ENCODE peak calls at places on chromosome 21, in nine cellular contexts. One of them, this sample, is unnamed.

GRCh38 chr21:26055841-26056264 is 114.7 kb downstream of the APP start:
- DNase-seq in adrenal gland: no peak
- DNase-seq in cardiac muscle cell: no peak
- DNase-seq in psoas muscle: no peak
- DNase-seq in AG04450: no peak
- DNase-seq in mammary epithelial cell: no peak
- DNase-seq in AG09309: no peak
- DNase-seq in keratinocyte: no peak
- DNase-seq in H9: no peak
- DNase-seq in this sample: no peak

GRCh38 chr21:16563795-16564194 is 834.0 kb downstream of the USP25 start:
- DNase-seq in AG04450: no peak
- DNase-seq in adrenal gland: peak; percentile 64
- DNase-seq in H9: peak; percentile 69
- DNase-seq in mammary epithelial cell: peak; percentile 12
- DNase-seq in AG09309: no peak
- DNase-seq in cardiac muscle cell: peak; percentile 62
- DNase-seq in psoas muscle: no peak
- DNase-seq in keratinocyte: no peak
- DNase-seq in this sample: no peak

GRCh38 chr21:29656504-29657227 is 283.1 kb downstream of the GRIK1 start:
- DNase-seq in mammary epithelial cell: peak; percentile 64
- DNase-seq in AG09309: peak; percentile 8
- DNase-seq in adrenal gland: no peak
- DNase-seq in H9: no peak
- DNase-seq in psoas muscle: no peak
- DNase-seq in cardiac muscle cell: peak; percentile 58
- DNase-seq in keratinocyte: peak; percentile 1
- DNase-seq in AG04450: no peak
- DNase-seq in this sample: no peak

GRCh38 chr21:29849735-29850176 is 90.0 kb downstream of the GRIK1 start:
- DNase-seq in AG09309: peak; percentile 17
- DNase-seq in mammary epithelial cell: peak; percentile 23
- DNase-seq in adrenal gland: peak; percentile 64
- DNase-seq in cardiac muscle cell: peak; percentile 73
- DNase-seq in AG04450: peak; percentile 15
- DNase-seq in psoas muscle: no peak
- DNase-seq in H9: peak; percentile 68
- DNase-seq in keratinocyte: peak; percentile 4
- DNase-seq in this sample: peak; percentile 53

GRCh38 chr21:23541571-23541970 is 2065.7 kb downstream of the MRPL39 start:
- DNase-seq in mammary epithelial cell: no peak
- DNase-seq in psoas muscle: no peak
- DNase-seq in cardiac muscle cell: no peak
- DNase-seq in AG04450: no peak
- DNase-seq in H9: no peak
- DNase-seq in AG09309: no peak
- DNase-seq in adrenal gland: no peak
- DNase-seq in keratinocyte: no peak
- DNase-seq in this sample: no peak

GRCh38 chr21:42564561-42564971 is 50.9 kb downstream of the SLC37A1 start:
- DNase-seq in psoas muscle: no peak
- DNase-seq in keratinocyte: no peak
- DNase-seq in cardiac muscle cell: no peak
- DNase-seq in AG09309: no peak
- DNase-seq in H9: no peak
- DNase-seq in AG04450: no peak
- DNase-seq in mammary epithelial cell: no peak
- DNase-seq in adrenal gland: no peak
- DNase-seq in this sample: peak; percentile 4

GRCh38 chr21:25330266-25330665 is 277.0 kb downstream of the MRPL39 start:
- DNase-seq in mammary epithelial cell: no peak
- DNase-seq in H9: no peak
- DNase-seq in AG09309: no peak
- DNase-seq in keratinocyte: no peak
- DNase-seq in cardiac muscle cell: no peak
- DNase-seq in AG04450: peak; percentile 23
- DNase-seq in adrenal gland: no peak
- DNase-seq in psoas muscle: no peak
- DNase-seq in this sample: no peak

GRCh38 chr21:43328171-43328570 is 98.8 kb downstream of the SIK1 start:
- DNase-seq in keratinocyte: no peak
- DNase-seq in adrenal gland: no peak
- DNase-seq in cardiac muscle cell: no peak
- DNase-seq in AG09309: no peak
- DNase-seq in mammary epithelial cell: no peak
- DNase-seq in AG04450: no peak
- DNase-seq in psoas muscle: no peak
- DNase-seq in H9: no peak
- DNase-seq in this sample: no peak

GRCh38 chr21:45801989-45802388 is 158.5 kb downstream of the PCBP3 start:
- DNase-seq in H9: no peak
- DNase-seq in mammary epithelial cell: no peak
- DNase-seq in AG09309: no peak
- DNase-seq in keratinocyte: no peak
- DNase-seq in AG04450: no peak
- DNase-seq in psoas muscle: no peak
- DNase-seq in cardiac muscle cell: no peak
- DNase-seq in adrenal gland: no peak
- DNase-seq in this sample: no peak

GRCh38 chr21:30935121-30935888 is 53.9 kb upstream of the KRTAP11-1 start:
- DNase-seq in AG09309: no peak
- DNase-seq in keratinocyte: no peak
- DNase-seq in AG04450: no peak
- DNase-seq in psoas muscle: no peak
- DNase-seq in H9: no peak
- DNase-seq in cardiac muscle cell: no peak
- DNase-seq in adrenal gland: no peak
- DNase-seq in mammary epithelial cell: no peak
- DNase-seq in this sample: no peak

GRCh38 chr21:24259241-24259640 is 1348.0 kb downstream of the MRPL39 start:
- DNase-seq in keratinocyte: no peak
- DNase-seq in AG04450: peak; percentile 33
- DNase-seq in mammary epithelial cell: no peak
- DNase-seq in adrenal gland: no peak
- DNase-seq in H9: no peak
- DNase-seq in AG09309: no peak
- DNase-seq in cardiac muscle cell: no peak
- DNase-seq in psoas muscle: no peak
- DNase-seq in this sample: no peak

GRCh38 chr21:14587266-14587665 is 41.2 kb upstream of the SAMSN1 start:
- DNase-seq in psoas muscle: no peak
- DNase-seq in AG04450: no peak
- DNase-seq in mammary epithelial cell: no peak
- DNase-seq in cardiac muscle cell: no peak
- DNase-seq in keratinocyte: no peak
- DNase-seq in adrenal gland: no peak
- DNase-seq in H9: no peak
- DNase-seq in AG09309: no peak
- DNase-seq in this sample: no peak

GRCh38 chr21:44399151-44399954 is 45.9 kb downstream of the TRPM2 start:
- DNase-seq in H9: peak; percentile 24
- DNase-seq in adrenal gland: no peak
- DNase-seq in mammary epithelial cell: no peak
- DNase-seq in psoas muscle: no peak
- DNase-seq in AG04450: no peak
- DNase-seq in cardiac muscle cell: no peak
- DNase-seq in AG09309: no peak
- DNase-seq in keratinocyte: no peak
- DNase-seq in this sample: no peak

GRCh38 chr21:19523731-19524130 is 1120.1 kb upstream of the TMPRSS15 start:
- DNase-seq in AG09309: no peak
- DNase-seq in AG04450: no peak
- DNase-seq in keratinocyte: no peak
- DNase-seq in cardiac muscle cell: no peak
- DNase-seq in psoas muscle: no peak
- DNase-seq in mammary epithelial cell: no peak
- DNase-seq in adrenal gland: peak; percentile 23
- DNase-seq in H9: no peak
- DNase-seq in this sample: no peak

GRCh38 chr21:16913010-16913409 is 599.8 kb upstream of the CXADR start:
- DNase-seq in adrenal gland: no peak
- DNase-seq in AG09309: no peak
- DNase-seq in H9: peak; percentile 34
- DNase-seq in psoas muscle: no peak
- DNase-seq in mammary epithelial cell: no peak
- DNase-seq in AG04450: no peak
- DNase-seq in cardiac muscle cell: no peak
- DNase-seq in keratinocyte: no peak
- DNase-seq in this sample: peak; percentile 16

GRCh38 chr21:45091540-45092322 is 17.4 kb downstream of the ADARB1 start:
- DNase-seq in keratinocyte: no peak
- DNase-seq in AG04450: no peak
- DNase-seq in psoas muscle: no peak
- DNase-seq in cardiac muscle cell: peak; percentile 25
- DNase-seq in mammary epithelial cell: no peak
- DNase-seq in AG09309: no peak
- DNase-seq in adrenal gland: no peak
- DNase-seq in H9: no peak
- DNase-seq in this sample: no peak

GRCh38 chr21:41048636-41049035 is 119.3 kb upstream of the BACE2 start:
- DNase-seq in AG04450: no peak
- DNase-seq in AG09309: no peak
- DNase-seq in adrenal gland: no peak
- DNase-seq in mammary epithelial cell: no peak
- DNase-seq in psoas muscle: no peak
- DNase-seq in cardiac muscle cell: no peak
- DNase-seq in H9: no peak
- DNase-seq in keratinocyte: no peak
- DNase-seq in this sample: no peak

GRCh38 chr21:41048141-41048540 is 119.8 kb upstream of the BACE2 start:
- DNase-seq in mammary epithelial cell: no peak
- DNase-seq in AG04450: no peak
- DNase-seq in cardiac muscle cell: no peak
- DNase-seq in H9: no peak
- DNase-seq in keratinocyte: no peak
- DNase-seq in psoas muscle: no peak
- DNase-seq in AG09309: no peak
- DNase-seq in adrenal gland: no peak
- DNase-seq in this sample: no peak

GRCh38 chr21:41045534-41046268 is 122.3 kb upstream of the BACE2 start:
- DNase-seq in cardiac muscle cell: no peak
- DNase-seq in psoas muscle: no peak
- DNase-seq in AG04450: no peak
- DNase-seq in AG09309: no peak
- DNase-seq in mammary epithelial cell: no peak
- DNase-seq in H9: peak; percentile 60
- DNase-seq in keratinocyte: no peak
- DNase-seq in adrenal gland: no peak
- DNase-seq in this sample: peak; percentile 74

GRCh38 chr21:41043008-41043407 is 125.0 kb upstream of the BACE2 start:
- DNase-seq in psoas muscle: no peak
- DNase-seq in mammary epithelial cell: no peak
- DNase-seq in AG04450: no peak
- DNase-seq in adrenal gland: no peak
- DNase-seq in keratinocyte: no peak
- DNase-seq in AG09309: no peak
- DNase-seq in cardiac muscle cell: no peak
- DNase-seq in H9: no peak
- DNase-seq in this sample: no peak
- TF ChIP-seq CTCF in psoas muscle: no peak
- TF ChIP-seq CTCF in mammary epithelial cell: peak; percentile 30
- TF ChIP-seq CTCF in AG04450: no peak
- TF ChIP-seq CTCF in adrenal gland: no peak
- TF ChIP-seq CTCF in keratinocyte: peak; percentile 60
- TF ChIP-seq CTCF in AG09309: no peak
- TF ChIP-seq CTCF in cardiac muscle cell: peak; percentile 13
- TF ChIP-seq CTCF in H9: peak; percentile 62
- TF ChIP-seq CTCF in this sample: no peak

GRCh38 chr21:35116777-35117176 is 67.7 kb upstream of the RUNX1 start:
- DNase-seq in mammary epithelial cell: no peak
- DNase-seq in adrenal gland: no peak
- DNase-seq in AG09309: no peak
- DNase-seq in keratinocyte: no peak
- DNase-seq in AG04450: no peak
- DNase-seq in cardiac muscle cell: no peak
- DNase-seq in H9: no peak
- DNase-seq in psoas muscle: no peak
- DNase-seq in this sample: no peak
- TF ChIP-seq CTCF in mammary epithelial cell: no peak
- TF ChIP-seq CTCF in adrenal gland: no peak
- TF ChIP-seq CTCF in AG09309: no peak
- TF ChIP-seq CTCF in keratinocyte: no peak
- TF ChIP-seq CTCF in AG04450: no peak
- TF ChIP-seq CTCF in cardiac muscle cell: no peak
- TF ChIP-seq CTCF in H9: no peak
- TF ChIP-seq CTCF in psoas muscle: no peak
- TF ChIP-seq CTCF in this sample: no peak

GRCh38 chr21:28337319-28337718 is 655.4 kb downstream of the LTN1 start:
- DNase-seq in cardiac muscle cell: peak; percentile 82
- DNase-seq in AG04450: peak; percentile 34
- DNase-seq in adrenal gland: no peak
- DNase-seq in keratinocyte: no peak
- DNase-seq in AG09309: peak; percentile 51
- DNase-seq in H9: no peak
- DNase-seq in psoas muscle: no peak
- DNase-seq in mammary epithelial cell: peak; percentile 30
- DNase-seq in this sample: no peak
- TF ChIP-seq CTCF in cardiac muscle cell: peak; percentile 46
- TF ChIP-seq CTCF in AG04450: peak; percentile 50
- TF ChIP-seq CTCF in adrenal gland: peak; percentile 30
- TF ChIP-seq CTCF in keratinocyte: no peak
- TF ChIP-seq CTCF in AG09309: peak; percentile 44
- TF ChIP-seq CTCF in H9: peak; percentile 54
- TF ChIP-seq CTCF in psoas muscle: peak; percentile 58
- TF ChIP-seq CTCF in mammary epithelial cell: peak; percentile 48
- TF ChIP-seq CTCF in this sample: no peak

GRCh38 chr21:18499761-18500376 is 96.3 kb upstream of the TMPRSS15 start:
- DNase-seq in AG09309: no peak
- DNase-seq in psoas muscle: no peak
- DNase-seq in AG04450: no peak
- DNase-seq in adrenal gland: peak; percentile 62
- DNase-seq in mammary epithelial cell: no peak
- DNase-seq in cardiac muscle cell: peak; percentile 50
- DNase-seq in keratinocyte: no peak
- DNase-seq in H9: no peak
- DNase-seq in this sample: peak; percentile 66
- TF ChIP-seq CTCF in AG09309: peak; percentile 34
- TF ChIP-seq CTCF in psoas muscle: peak; percentile 43
- TF ChIP-seq CTCF in AG04450: peak; percentile 28
- TF ChIP-seq CTCF in adrenal gland: peak; percentile 74
- TF ChIP-seq CTCF in mammary epithelial cell: peak; percentile 58
- TF ChIP-seq CTCF in cardiac muscle cell: peak; percentile 56
- TF ChIP-seq CTCF in keratinocyte: no peak
- TF ChIP-seq CTCF in H9: peak; percentile 92
- TF ChIP-seq CTCF in this sample: peak; percentile 88

GRCh38 chr21:39726133-39726532 is 18.9 kb upstream of the IGSF5 start:
- DNase-seq in AG09309: no peak
- DNase-seq in adrenal gland: no peak
- DNase-seq in cardiac muscle cell: no peak
- DNase-seq in mammary epithelial cell: no peak
- DNase-seq in H9: no peak
- DNase-seq in keratinocyte: no peak
- DNase-seq in AG04450: no peak
- DNase-seq in psoas muscle: no peak
- DNase-seq in this sample: no peak
- TF ChIP-seq CTCF in AG09309: no peak
- TF ChIP-seq CTCF in adrenal gland: no peak
- TF ChIP-seq CTCF in cardiac muscle cell: no peak
- TF ChIP-seq CTCF in mammary epithelial cell: no peak
- TF ChIP-seq CTCF in H9: peak; percentile 31
- TF ChIP-seq CTCF in keratinocyte: no peak
- TF ChIP-seq CTCF in AG04450: peak; percentile 35
- TF ChIP-seq CTCF in psoas muscle: no peak
- TF ChIP-seq CTCF in this sample: no peak